ENCODE peak calls at places on chromosomes 1 and 21, in nine cellular contexts. One of them, this sample, is unnamed.
A peak's percentile ranks its signal among the peaks of the same experiment; 100 is the strongest.

GRCh38 chr1:168628807-168629206 is 52.4 kb downstream of the XCL1 start:
- DNase-seq in lower lobe of right lung: no peak
- DNase-seq in stimulated activated CD4-positive, alpha-beta T cell treated with anti-CD3 and anti-CD28 coated beads, Interleukin-15, amount 100 ng/mL, for 1 hour: no peak
- DNase-seq in osteocyte: no peak
- DNase-seq in left ventricle myocardium superior: no peak
- DNase-seq in NCI-H2029 treated with DMSO at 0.1 percent for 48 hours: no peak
- DNase-seq in iPS-NIHi11: no peak
- DNase-seq in CD4-positive, alpha-beta memory T cell: no peak
- DNase-seq in GM04503: peak; percentile 33
- DNase-seq in this sample: no peak

GRCh38 chr1:34113887-34114286 is 51.1 kb downstream of the CSMD2 start:
- DNase-seq in lower lobe of right lung: no peak
- DNase-seq in osteocyte: no peak
- DNase-seq in stimulated activated CD4-positive, alpha-beta T cell treated with anti-CD3 and anti-CD28 coated beads, Interleukin-15, amount 100 ng/mL, for 1 hour: no peak
- DNase-seq in NCI-H2029 treated with DMSO at 0.1 percent for 48 hours: peak; percentile 5
- DNase-seq in left ventricle myocardium superior: no peak
- DNase-seq in GM04503: no peak
- DNase-seq in iPS-NIHi11: peak; percentile 32
- DNase-seq in CD4-positive, alpha-beta memory T cell: no peak
- DNase-seq in this sample: no peak

GRCh38 chr1:155083865-155084721 is 5.5 kb downstream of the EFNA3 start:
- DNase-seq in left ventricle myocardium superior: no peak
- DNase-seq in stimulated activated CD4-positive, alpha-beta T cell treated with anti-CD3 and anti-CD28 coated beads, Interleukin-15, amount 100 ng/mL, for 1 hour: no peak
- DNase-seq in NCI-H2029 treated with DMSO at 0.1 percent for 48 hours: no peak
- DNase-seq in CD4-positive, alpha-beta memory T cell: no peak
- DNase-seq in osteocyte: no peak
- DNase-seq in lower lobe of right lung: no peak
- DNase-seq in iPS-NIHi11: no peak
- DNase-seq in GM04503: no peak
- DNase-seq in this sample: peak; percentile 59

GRCh38 chr1:167683641-167684502 is 37.9 kb upstream of the MPZL1 start:
- DNase-seq in iPS-NIHi11: peak; percentile 78
- DNase-seq in lower lobe of right lung: peak; percentile 66
- DNase-seq in CD4-positive, alpha-beta memory T cell: no peak
- DNase-seq in NCI-H2029 treated with DMSO at 0.1 percent for 48 hours: no peak
- DNase-seq in GM04503: no peak
- DNase-seq in left ventricle myocardium superior: peak; percentile 58
- DNase-seq in osteocyte: no peak
- DNase-seq in stimulated activated CD4-positive, alpha-beta T cell treated with anti-CD3 and anti-CD28 coated beads, Interleukin-15, amount 100 ng/mL, for 1 hour: no peak
- DNase-seq in this sample: no peak

GRCh38 chr1:147771216-147772125 is 11.1 kb upstream of the GJA5 start:
- DNase-seq in iPS-NIHi11: no peak
- DNase-seq in osteocyte: no peak
- DNase-seq in lower lobe of right lung: no peak
- DNase-seq in CD4-positive, alpha-beta memory T cell: no peak
- DNase-seq in left ventricle myocardium superior: peak; percentile 84
- DNase-seq in NCI-H2029 treated with DMSO at 0.1 percent for 48 hours: no peak
- DNase-seq in stimulated activated CD4-positive, alpha-beta T cell treated with anti-CD3 and anti-CD28 coated beads, Interleukin-15, amount 100 ng/mL, for 1 hour: no peak
- DNase-seq in GM04503: no peak
- DNase-seq in this sample: no peak

GRCh38 chr1:229224308-229224707 is 46.6 kb upstream of the RAB4A start:
- DNase-seq in lower lobe of right lung: no peak
- DNase-seq in stimulated activated CD4-positive, alpha-beta T cell treated with anti-CD3 and anti-CD28 coated beads, Interleukin-15, amount 100 ng/mL, for 1 hour: no peak
- DNase-seq in iPS-NIHi11: no peak
- DNase-seq in osteocyte: no peak
- DNase-seq in GM04503: no peak
- DNase-seq in NCI-H2029 treated with DMSO at 0.1 percent for 48 hours: no peak
- DNase-seq in left ventricle myocardium superior: no peak
- DNase-seq in CD4-positive, alpha-beta memory T cell: no peak
- DNase-seq in this sample: no peak

GRCh38 chr1:27773732-27774445 is 870 bp downstream of the STX12 start:
- DNase-seq in GM04503: peak; percentile 6
- DNase-seq in stimulated activated CD4-positive, alpha-beta T cell treated with anti-CD3 and anti-CD28 coated beads, Interleukin-15, amount 100 ng/mL, for 1 hour: no peak
- DNase-seq in NCI-H2029 treated with DMSO at 0.1 percent for 48 hours: no peak
- DNase-seq in lower lobe of right lung: no peak
- DNase-seq in iPS-NIHi11: no peak
- DNase-seq in left ventricle myocardium superior: no peak
- DNase-seq in CD4-positive, alpha-beta memory T cell: no peak
- DNase-seq in osteocyte: no peak
- DNase-seq in this sample: peak; percentile 39

GRCh38 chr21:36402339-36402738 is 17.1 kb downstream of the CHAF1B start:
- DNase-seq in osteocyte: no peak
- DNase-seq in NCI-H2029 treated with DMSO at 0.1 percent for 48 hours: no peak
- DNase-seq in GM04503: no peak
- DNase-seq in lower lobe of right lung: no peak
- DNase-seq in left ventricle myocardium superior: no peak
- DNase-seq in iPS-NIHi11: no peak
- DNase-seq in CD4-positive, alpha-beta memory T cell: no peak
- DNase-seq in stimulated activated CD4-positive, alpha-beta T cell treated with anti-CD3 and anti-CD28 coated beads, Interleukin-15, amount 100 ng/mL, for 1 hour: no peak
- DNase-seq in this sample: no peak

GRCh38 chr1:66731462-66731861 is 20.8 kb upstream of the DYNLT5 start:
- DNase-seq in lower lobe of right lung: no peak
- DNase-seq in GM04503: no peak
- DNase-seq in NCI-H2029 treated with DMSO at 0.1 percent for 48 hours: no peak
- DNase-seq in left ventricle myocardium superior: no peak
- DNase-seq in CD4-positive, alpha-beta memory T cell: no peak
- DNase-seq in osteocyte: no peak
- DNase-seq in iPS-NIHi11: no peak
- DNase-seq in stimulated activated CD4-positive, alpha-beta T cell treated with anti-CD3 and anti-CD28 coated beads, Interleukin-15, amount 100 ng/mL, for 1 hour: no peak
- DNase-seq in this sample: no peak

GRCh38 chr1:32817815-32818786 is 648 bp downstream of the S100PBP start:
- DNase-seq in osteocyte: peak; percentile 88
- DNase-seq in left ventricle myocardium superior: peak; percentile 88
- DNase-seq in iPS-NIHi11: peak; percentile 84
- DNase-seq in NCI-H2029 treated with DMSO at 0.1 percent for 48 hours: peak; percentile 22
- DNase-seq in lower lobe of right lung: peak; percentile 83
- DNase-seq in stimulated activated CD4-positive, alpha-beta T cell treated with anti-CD3 and anti-CD28 coated beads, Interleukin-15, amount 100 ng/mL, for 1 hour: peak; percentile 13
- DNase-seq in CD4-positive, alpha-beta memory T cell: peak; percentile 17
- DNase-seq in GM04503: no peak
- DNase-seq in this sample: peak; percentile 52

GRCh38 chr1:37473431-37474050 is 839 bp upstream of the ZC3H12A start:
- DNase-seq in GM04503: no peak
- DNase-seq in osteocyte: no peak
- DNase-seq in CD4-positive, alpha-beta memory T cell: peak; percentile 58
- DNase-seq in NCI-H2029 treated with DMSO at 0.1 percent for 48 hours: no peak
- DNase-seq in lower lobe of right lung: no peak
- DNase-seq in iPS-NIHi11: no peak
- DNase-seq in stimulated activated CD4-positive, alpha-beta T cell treated with anti-CD3 and anti-CD28 coated beads, Interleukin-15, amount 100 ng/mL, for 1 hour: no peak
- DNase-seq in left ventricle myocardium superior: no peak
- DNase-seq in this sample: peak; percentile 57

GRCh38 chr1:230542054-230542453 is 100.2 kb upstream of the COG2 start:
- DNase-seq in CD4-positive, alpha-beta memory T cell: no peak
- DNase-seq in osteocyte: no peak
- DNase-seq in lower lobe of right lung: no peak
- DNase-seq in stimulated activated CD4-positive, alpha-beta T cell treated with anti-CD3 and anti-CD28 coated beads, Interleukin-15, amount 100 ng/mL, for 1 hour: no peak
- DNase-seq in GM04503: no peak
- DNase-seq in left ventricle myocardium superior: no peak
- DNase-seq in iPS-NIHi11: no peak
- DNase-seq in NCI-H2029 treated with DMSO at 0.1 percent for 48 hours: no peak
- DNase-seq in this sample: peak; percentile 66

GRCh38 chr1:71081697-71082080 is 854 bp upstream of the ZRANB2 start:
- DNase-seq in iPS-NIHi11: no peak
- DNase-seq in GM04503: no peak
- DNase-seq in left ventricle myocardium superior: peak; percentile 33
- DNase-seq in lower lobe of right lung: peak; percentile 53
- DNase-seq in CD4-positive, alpha-beta memory T cell: no peak
- DNase-seq in NCI-H2029 treated with DMSO at 0.1 percent for 48 hours: no peak
- DNase-seq in stimulated activated CD4-positive, alpha-beta T cell treated with anti-CD3 and anti-CD28 coated beads, Interleukin-15, amount 100 ng/mL, for 1 hour: no peak
- DNase-seq in osteocyte: no peak
- DNase-seq in this sample: no peak

GRCh38 chr1:93079685-93080141 is 630 bp downstream of the MTF2 start:
- DNase-seq in lower lobe of right lung: peak; percentile 51
- DNase-seq in CD4-positive, alpha-beta memory T cell: no peak
- DNase-seq in NCI-H2029 treated with DMSO at 0.1 percent for 48 hours: no peak
- DNase-seq in left ventricle myocardium superior: no peak
- DNase-seq in osteocyte: no peak
- DNase-seq in stimulated activated CD4-positive, alpha-beta T cell treated with anti-CD3 and anti-CD28 coated beads, Interleukin-15, amount 100 ng/mL, for 1 hour: no peak
- DNase-seq in GM04503: no peak
- DNase-seq in iPS-NIHi11: peak; percentile 53
- DNase-seq in this sample: peak; percentile 48

GRCh38 chr1:51294566-51295184 is 35.7 kb downstream of the TTC39A start:
- DNase-seq in left ventricle myocardium superior: no peak
- DNase-seq in GM04503: no peak
- DNase-seq in lower lobe of right lung: no peak
- DNase-seq in NCI-H2029 treated with DMSO at 0.1 percent for 48 hours: no peak
- DNase-seq in osteocyte: no peak
- DNase-seq in CD4-positive, alpha-beta memory T cell: no peak
- DNase-seq in iPS-NIHi11: no peak
- DNase-seq in stimulated activated CD4-positive, alpha-beta T cell treated with anti-CD3 and anti-CD28 coated beads, Interleukin-15, amount 100 ng/mL, for 1 hour: no peak
- DNase-seq in this sample: peak; percentile 44

GRCh38 chr1:2356911-2357845 is 34.2 kb downstream of the MORN1 start:
- DNase-seq in osteocyte: no peak
- DNase-seq in GM04503: no peak
- DNase-seq in lower lobe of right lung: peak; percentile 37
- DNase-seq in NCI-H2029 treated with DMSO at 0.1 percent for 48 hours: no peak
- DNase-seq in left ventricle myocardium superior: peak; percentile 17
- DNase-seq in stimulated activated CD4-positive, alpha-beta T cell treated with anti-CD3 and anti-CD28 coated beads, Interleukin-15, amount 100 ng/mL, for 1 hour: no peak
- DNase-seq in CD4-positive, alpha-beta memory T cell: no peak
- DNase-seq in iPS-NIHi11: no peak
- DNase-seq in this sample: no peak

GRCh38 chr1:65434760-65435159 is 14.3 kb downstream of the LEPR start:
- DNase-seq in lower lobe of right lung: no peak
- DNase-seq in stimulated activated CD4-positive, alpha-beta T cell treated with anti-CD3 and anti-CD28 coated beads, Interleukin-15, amount 100 ng/mL, for 1 hour: no peak
- DNase-seq in GM04503: no peak
- DNase-seq in osteocyte: no peak
- DNase-seq in iPS-NIHi11: no peak
- DNase-seq in left ventricle myocardium superior: no peak
- DNase-seq in CD4-positive, alpha-beta memory T cell: no peak
- DNase-seq in NCI-H2029 treated with DMSO at 0.1 percent for 48 hours: no peak
- DNase-seq in this sample: no peak

GRCh38 chr1:96388421-96389310 is 332.9 kb upstream of the PTBP2 start:
- DNase-seq in lower lobe of right lung: no peak
- DNase-seq in osteocyte: no peak
- DNase-seq in CD4-positive, alpha-beta memory T cell: no peak
- DNase-seq in GM04503: no peak
- DNase-seq in left ventricle myocardium superior: no peak
- DNase-seq in NCI-H2029 treated with DMSO at 0.1 percent for 48 hours: no peak
- DNase-seq in stimulated activated CD4-positive, alpha-beta T cell treated with anti-CD3 and anti-CD28 coated beads, Interleukin-15, amount 100 ng/mL, for 1 hour: no peak
- DNase-seq in iPS-NIHi11: no peak
- DNase-seq in this sample: no peak

GRCh38 chr1:172746091-172746949 is 87.4 kb downstream of the FASLG start:
- DNase-seq in lower lobe of right lung: no peak
- DNase-seq in GM04503: peak; percentile 96
- DNase-seq in osteocyte: no peak
- DNase-seq in iPS-NIHi11: no peak
- DNase-seq in NCI-H2029 treated with DMSO at 0.1 percent for 48 hours: no peak
- DNase-seq in CD4-positive, alpha-beta memory T cell: peak; percentile 68
- DNase-seq in stimulated activated CD4-positive, alpha-beta T cell treated with anti-CD3 and anti-CD28 coated beads, Interleukin-15, amount 100 ng/mL, for 1 hour: no peak
- DNase-seq in left ventricle myocardium superior: no peak
- DNase-seq in this sample: peak; percentile 65

GRCh38 chr1:159817276-159818041 is 9.2 kb upstream of the SLAMF8 start:
- DNase-seq in stimulated activated CD4-positive, alpha-beta T cell treated with anti-CD3 and anti-CD28 coated beads, Interleukin-15, amount 100 ng/mL, for 1 hour: no peak
- DNase-seq in CD4-positive, alpha-beta memory T cell: no peak
- DNase-seq in lower lobe of right lung: no peak
- DNase-seq in osteocyte: no peak
- DNase-seq in NCI-H2029 treated with DMSO at 0.1 percent for 48 hours: peak; percentile 90
- DNase-seq in left ventricle myocardium superior: no peak
- DNase-seq in iPS-NIHi11: no peak
- DNase-seq in GM04503: no peak
- DNase-seq in this sample: no peak

GRCh38 chr21:39788383-39788782 is 43.4 kb downstream of the IGSF5 start:
- DNase-seq in osteocyte: no peak
- DNase-seq in iPS-NIHi11: peak; percentile 89
- DNase-seq in CD4-positive, alpha-beta memory T cell: no peak
- DNase-seq in stimulated activated CD4-positive, alpha-beta T cell treated with anti-CD3 and anti-CD28 coated beads, Interleukin-15, amount 100 ng/mL, for 1 hour: no peak
- DNase-seq in left ventricle myocardium superior: peak; percentile 85
- DNase-seq in GM04503: peak; percentile 8
- DNase-seq in NCI-H2029 treated with DMSO at 0.1 percent for 48 hours: peak; percentile 74
- DNase-seq in lower lobe of right lung: peak; percentile 82
- DNase-seq in this sample: no peak

GRCh38 chr1:204256531-204256930 is 42.7 kb upstream of the GOLT1A start:
- DNase-seq in lower lobe of right lung: no peak
- DNase-seq in iPS-NIHi11: no peak
- DNase-seq in osteocyte: no peak
- DNase-seq in CD4-positive, alpha-beta memory T cell: no peak
- DNase-seq in NCI-H2029 treated with DMSO at 0.1 percent for 48 hours: no peak
- DNase-seq in GM04503: no peak
- DNase-seq in left ventricle myocardium superior: no peak
- DNase-seq in stimulated activated CD4-positive, alpha-beta T cell treated with anti-CD3 and anti-CD28 coated beads, Interleukin-15, amount 100 ng/mL, for 1 hour: no peak
- DNase-seq in this sample: no peak

GRCh38 chr1:172909606-172910326 is 141.0 kb downstream of the TNFSF18 start:
- DNase-seq in osteocyte: no peak
- DNase-seq in CD4-positive, alpha-beta memory T cell: no peak
- DNase-seq in stimulated activated CD4-positive, alpha-beta T cell treated with anti-CD3 and anti-CD28 coated beads, Interleukin-15, amount 100 ng/mL, for 1 hour: no peak
- DNase-seq in lower lobe of right lung: no peak
- DNase-seq in iPS-NIHi11: no peak
- DNase-seq in left ventricle myocardium superior: no peak
- DNase-seq in NCI-H2029 treated with DMSO at 0.1 percent for 48 hours: no peak
- DNase-seq in GM04503: peak; percentile 79
- DNase-seq in this sample: no peak

GRCh38 chr1:217921126-217921900 is 290.2 kb downstream of the SPATA17 start:
- DNase-seq in NCI-H2029 treated with DMSO at 0.1 percent for 48 hours: no peak
- DNase-seq in iPS-NIHi11: no peak
- DNase-seq in lower lobe of right lung: no peak
- DNase-seq in osteocyte: no peak
- DNase-seq in stimulated activated CD4-positive, alpha-beta T cell treated with anti-CD3 and anti-CD28 coated beads, Interleukin-15, amount 100 ng/mL, for 1 hour: no peak
- DNase-seq in GM04503: no peak
- DNase-seq in left ventricle myocardium superior: no peak
- DNase-seq in CD4-positive, alpha-beta memory T cell: no peak
- DNase-seq in this sample: no peak

GRCh38 chr21:44489962-44490361 is 34.7 kb downstream of the LRRC3 start:
- DNase-seq in NCI-H2029 treated with DMSO at 0.1 percent for 48 hours: no peak
- DNase-seq in lower lobe of right lung: no peak
- DNase-seq in GM04503: no peak
- DNase-seq in left ventricle myocardium superior: no peak
- DNase-seq in stimulated activated CD4-positive, alpha-beta T cell treated with anti-CD3 and anti-CD28 coated beads, Interleukin-15, amount 100 ng/mL, for 1 hour: no peak
- DNase-seq in CD4-positive, alpha-beta memory T cell: no peak
- DNase-seq in osteocyte: no peak
- DNase-seq in iPS-NIHi11: peak; percentile 56
- DNase-seq in this sample: no peak

GRCh38 chr1:2979191-2980072 is 41.8 kb upstream of the ACTRT2 start:
- DNase-seq in lower lobe of right lung: peak; percentile 43
- DNase-seq in osteocyte: peak; percentile 74
- DNase-seq in left ventricle myocardium superior: no peak
- DNase-seq in CD4-positive, alpha-beta memory T cell: no peak
- DNase-seq in GM04503: no peak
- DNase-seq in NCI-H2029 treated with DMSO at 0.1 percent for 48 hours: no peak
- DNase-seq in stimulated activated CD4-positive, alpha-beta T cell treated with anti-CD3 and anti-CD28 coated beads, Interleukin-15, amount 100 ng/mL, for 1 hour: no peak
- DNase-seq in iPS-NIHi11: no peak
- DNase-seq in this sample: no peak

GRCh38 chr1:95084317-95085176 is 11.8 kb upstream of the ALG14 start:
- DNase-seq in osteocyte: no peak
- DNase-seq in GM04503: no peak
- DNase-seq in lower lobe of right lung: no peak
- DNase-seq in CD4-positive, alpha-beta memory T cell: peak; percentile 21
- DNase-seq in NCI-H2029 treated with DMSO at 0.1 percent for 48 hours: peak; percentile 46
- DNase-seq in left ventricle myocardium superior: no peak
- DNase-seq in iPS-NIHi11: peak; percentile 72
- DNase-seq in stimulated activated CD4-positive, alpha-beta T cell treated with anti-CD3 and anti-CD28 coated beads, Interleukin-15, amount 100 ng/mL, for 1 hour: no peak
- DNase-seq in this sample: peak; percentile 29

GRCh38 chr1:41662061-41662655 is 177.7 kb upstream of the EDN2 start:
- DNase-seq in iPS-NIHi11: peak; percentile 90
- DNase-seq in left ventricle myocardium superior: peak; percentile 83
- DNase-seq in osteocyte: no peak
- DNase-seq in lower lobe of right lung: peak; percentile 76
- DNase-seq in NCI-H2029 treated with DMSO at 0.1 percent for 48 hours: peak; percentile 91
- DNase-seq in GM04503: no peak
- DNase-seq in stimulated activated CD4-positive, alpha-beta T cell treated with anti-CD3 and anti-CD28 coated beads, Interleukin-15, amount 100 ng/mL, for 1 hour: peak; percentile 70
- DNase-seq in CD4-positive, alpha-beta memory T cell: peak; percentile 76
- DNase-seq in this sample: peak; percentile 84

GRCh38 chr1:154463512-154463990 is 38.5 kb upstream of the TDRD10 start:
- DNase-seq in left ventricle myocardium superior: no peak
- DNase-seq in NCI-H2029 treated with DMSO at 0.1 percent for 48 hours: no peak
- DNase-seq in CD4-positive, alpha-beta memory T cell: peak; percentile 74
- DNase-seq in GM04503: no peak
- DNase-seq in osteocyte: no peak
- DNase-seq in stimulated activated CD4-positive, alpha-beta T cell treated with anti-CD3 and anti-CD28 coated beads, Interleukin-15, amount 100 ng/mL, for 1 hour: peak; percentile 33
- DNase-seq in lower lobe of right lung: no peak
- DNase-seq in iPS-NIHi11: no peak
- DNase-seq in this sample: peak; percentile 64

GRCh38 chr1:116760996-116761665 is 6.9 kb downstream of the CD2 start:
- DNase-seq in osteocyte: peak; percentile 74
- DNase-seq in lower lobe of right lung: no peak
- DNase-seq in GM04503: no peak
- DNase-seq in CD4-positive, alpha-beta memory T cell: no peak
- DNase-seq in iPS-NIHi11: no peak
- DNase-seq in left ventricle myocardium superior: no peak
- DNase-seq in NCI-H2029 treated with DMSO at 0.1 percent for 48 hours: no peak
- DNase-seq in stimulated activated CD4-positive, alpha-beta T cell treated with anti-CD3 and anti-CD28 coated beads, Interleukin-15, amount 100 ng/mL, for 1 hour: no peak
- DNase-seq in this sample: peak; percentile 20

GRCh38 chr1:109089242-109090015 is 1.1 kb upstream of the TMEM167B start:
- DNase-seq in osteocyte: no peak
- DNase-seq in CD4-positive, alpha-beta memory T cell: no peak
- DNase-seq in iPS-NIHi11: peak; percentile 62
- DNase-seq in lower lobe of right lung: peak; percentile 74
- DNase-seq in GM04503: no peak
- DNase-seq in NCI-H2029 treated with DMSO at 0.1 percent for 48 hours: peak; percentile 71
- DNase-seq in left ventricle myocardium superior: peak; percentile 71
- DNase-seq in stimulated activated CD4-positive, alpha-beta T cell treated with anti-CD3 and anti-CD28 coated beads, Interleukin-15, amount 100 ng/mL, for 1 hour: no peak
- DNase-seq in this sample: peak; percentile 61